ENCODE peak calls at places on chromosomes 3 and 15, in seven cellular contexts. E is lower lobe of right lung, Z is esophagus muscularis mucosa, V is IMR-90, J is dorsolateral prefrontal cortex, N is A549, W is heart right ventricle. Y is an unnamed sample.

GRCh38 chr3:177607596-177607995 is 410.3 kb upstream of the TBL1XR1 start:
- DNase-seq in E (no peak), Z (no peak), V (peak; percentile 37), J (no peak), N (no peak), W (no peak), Y (no peak)

GRCh38 chr3:67461667-67462142 is 192.7 kb downstream of the SUCLG2 start:
- DNase-seq in E (no peak), Z (no peak), V (peak; percentile 63), J (no peak), N (no peak), W (no peak), Y (no peak)

GRCh38 chr3:73418636-73419035 is 206.1 kb downstream of the PDZRN3 start:
- DNase-seq in E (no peak), Z (no peak), V (no peak), J (no peak), N (no peak), W (no peak), Y (no peak)

GRCh38 chr15:38609097-38609738 is 44.6 kb upstream of the RASGRP1 start:
- DNase-seq in E (no peak), Z (no peak), V (no peak), J (no peak), N (no peak), W (no peak), Y (no peak)

GRCh38 chr3:40044487-40044886 is 235.1 kb downstream of the MYRIP start:
- DNase-seq in E (no peak), Z (no peak), V (no peak), J (no peak), N (no peak), W (no peak), Y (no peak)

GRCh38 chr3:114651555-114651954 is 357.7 kb downstream of the TIGIT start:
- DNase-seq in E (no peak), Z (no peak), V (no peak), J (no peak), N (no peak), W (no peak), Y (no peak)

GRCh38 chr3:37986479-37987314 is 3.9 kb upstream of the VILL start:
- DNase-seq in E (peak; percentile 89), Z (no peak), V (no peak), J (no peak), N (no peak), W (no peak), Y (no peak)

GRCh38 chr15:47411733-47412530 is 305.4 kb upstream of the SEMA6D start:
- DNase-seq in E (no peak), Z (no peak), V (no peak), J (no peak), N (no peak), W (no peak), Y (no peak)

GRCh38 chr3:14616606-14617507 is 34.7 kb upstream of the CCDC174 start:
- DNase-seq in E (no peak), Z (no peak), V (no peak), J (no peak), N (no peak), W (no peak), Y (no peak)

GRCh38 chr3:176579741-176580185 is 617.5 kb downstream of the TBL1XR1 start:
- DNase-seq in E (no peak), Z (no peak), V (peak; percentile 10), J (no peak), N (no peak), W (no peak), Y (no peak)

GRCh38 chr15:34335176-34335575 is 2.4 kb downstream of the SLC12A6 start:
- DNase-seq in E (no peak), Z (no peak), V (no peak), J (no peak), N (no peak), W (no peak), Y (no peak)

GRCh38 chr3:53696401-53697172 is 149.6 kb downstream of the CHDH start:
- DNase-seq in E (peak; percentile 55), Z (peak; percentile 89), V (no peak), J (no peak), N (no peak), W (no peak), Y (no peak)

GRCh38 chr15:38430106-38430760 is 23.7 kb upstream of the FAM98B start:
- DNase-seq in E (no peak), Z (no peak), V (no peak), J (no peak), N (no peak), W (no peak), Y (no peak)

GRCh38 chr3:72065236-72065635 is 280.3 kb upstream of the PROK2 start:
- DNase-seq in E (no peak), Z (no peak), V (no peak), J (no peak), N (no peak), W (no peak), Y (no peak)

GRCh38 chr3:171860830-171861535 is 17.8 kb downstream of the TMEM212 start:
- DNase-seq in E (no peak), Z (no peak), V (peak; percentile 64), J (no peak), N (no peak), W (no peak), Y (no peak)

GRCh38 chr3:132222868-132223538 is 94.2 kb upstream of the ACP3 start:
- DNase-seq in E (no peak), Z (peak; percentile 62), V (no peak), J (no peak), N (no peak), W (no peak), Y (no peak)

GRCh38 chr3:129259612-129260477 is 10.4 kb downstream of the COPG1 start:
- DNase-seq in E (no peak), Z (no peak), V (no peak), J (no peak), N (no peak), W (no peak), Y (no peak)
- H3K27ac ChIP-seq in E (no peak overlapping the region), Z (no peak overlapping the region), V (no peak overlapping the region), J (no peak overlapping the region), N (no peak overlapping the region), W (no peak overlapping the region), Y (no peak overlapping the region)

DNA sequence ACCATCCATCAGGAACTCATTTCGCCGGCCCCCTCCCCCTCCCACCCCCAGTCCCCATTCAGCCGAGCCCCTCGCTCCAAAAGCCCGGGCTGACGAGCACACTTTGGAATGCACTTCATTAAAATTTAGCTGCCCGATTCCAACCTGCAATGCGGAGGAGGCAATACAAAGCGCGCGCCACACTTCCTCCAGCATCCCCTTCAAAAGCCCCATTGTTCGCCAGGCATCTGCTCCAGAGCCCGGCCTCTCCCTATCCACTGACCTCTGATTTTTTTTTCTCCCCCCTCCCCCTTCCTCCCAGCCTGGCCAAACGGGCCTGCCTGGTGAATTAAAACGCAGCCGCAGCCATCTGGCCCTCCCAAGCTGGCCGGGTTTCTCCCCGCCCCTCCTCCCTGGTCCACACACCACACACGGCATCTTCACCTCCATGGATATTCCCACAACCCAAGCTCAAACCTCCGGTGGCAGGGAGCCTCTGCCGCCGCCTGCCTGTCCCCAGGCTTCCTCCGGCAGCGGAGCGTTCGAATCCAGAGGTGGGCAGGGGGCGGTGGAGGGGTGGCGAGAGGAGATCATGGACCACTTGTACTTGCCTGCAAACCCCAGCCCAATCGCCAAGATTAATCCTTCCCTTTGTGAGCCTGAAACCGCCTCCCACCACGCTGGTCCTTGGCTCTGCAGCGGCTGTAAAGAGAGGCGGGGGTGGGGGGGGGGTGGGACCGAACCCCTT is 441.3 kb downstream of the MAGI1 start:
- DNase-seq in E (no peak), Z (no peak), V (peak; percentile 54), J (peak; percentile 76), N (no peak), W (peak; percentile 17), Y (no peak)
- TF ChIP-seq CTCF in E (no peak), Z (no peak), V (no peak), J (no peak), N (no peak), W (no peak), Y (no peak)

GRCh38 chr3:45127130-45127822 is 18.9 kb downstream of the CDCP1 start:
- DNase-seq in E (no peak), Z (no peak), V (no peak), J (no peak), N (no peak), W (no peak), Y (no peak)

GRCh38 chr3:45124379-45124778 is 21.8 kb downstream of the CDCP1 start:
- DNase-seq in E (no peak), Z (no peak), V (peak; percentile 94), J (no peak), N (peak; percentile 25), W (no peak), Y (no peak)

GRCh38 chr3:45125550-45126026 is 20.6 kb downstream of the CDCP1 start:
- DNase-seq in E (peak; percentile 65), Z (no peak), V (no peak), J (no peak), N (no peak), W (no peak), Y (no peak)

GRCh38 chr3:45124956-45125355 is 21.2 kb downstream of the CDCP1 start:
- DNase-seq in E (no peak), Z (no peak), V (no peak), J (no peak), N (no peak), W (no peak), Y (no peak)

GRCh38 chr3:45126730-45127129 is 19.4 kb downstream of the CDCP1 start:
- DNase-seq in E (no peak), Z (no peak), V (no peak), J (no peak), N (no peak), W (no peak), Y (no peak)
- H3K27ac ChIP-seq in E (no peak overlapping the region), Z (no peak overlapping the region), V (no peak overlapping the region), J (no peak overlapping the region), N (no peak overlapping the region), W (no peak overlapping the region), Y (no peak overlapping the region)

GRCh38 chr15:58445861-58446260 is 14.1 kb downstream of the LIPC start:
- DNase-seq in E (no peak), Z (no peak), V (no peak), J (no peak), N (no peak), W (no peak), Y (no peak)

GRCh38 chr15:58448331-58448730 is 16.5 kb downstream of the LIPC start:
- DNase-seq in E (no peak), Z (no peak), V (no peak), J (no peak), N (no peak), W (no peak), Y (no peak)

GRCh38 chr15:58448906-58449305 is 17.1 kb downstream of the LIPC start:
- DNase-seq in E (no peak), Z (no peak), V (no peak), J (no peak), N (no peak), W (no peak), Y (no peak)

GRCh38 chr15:58446521-58446920 is 14.7 kb downstream of the LIPC start:
- DNase-seq in E (no peak), Z (no peak), V (no peak), J (no peak), N (no peak), W (no peak), Y (no peak)

GRCh38 chr15:58447244-58448010 is 15.6 kb downstream of the LIPC start:
- DNase-seq in E (no peak), Z (no peak), V (peak; percentile 72), J (no peak), N (no peak), W (no peak), Y (no peak)
- TF ChIP-seq CTCF in E (no peak), Z (no peak), V (no peak), J (no peak), N (no peak), W (no peak), Y (no peak)

Y was measured in CD4-positive, alpha-beta T cell.